ENCODE peak calls at places on chromosomes 7 and 10, in six cellular contexts. E is EL; J is NCI-H1694 treated with DMSO at 0.1 percent for 48 hours; M is astrocyte of the spinal cord; V is cardiac fibroblast; Z is CD4-positive, alpha-beta T cell. D is an unnamed sample.

GRCh38 chr10:63396123-63396719 is 69.6 kb downstream of the JMJD1C start:
- DNase-seq in J (no peak), Z (no peak), V (peak; percentile 20), E (no peak), M (no peak), D (no peak)

GRCh38 chr10:86262671-86263165 is 103.9 kb downstream of the GRID1 start:
- DNase-seq in J (no peak), V (no peak), Z (no peak), E (no peak), M (no peak), D (peak; percentile 5)

GRCh38 chr7:45084901-45085618 is 3.7 kb downstream of the NACAD start:
- DNase-seq in J (no peak), M (no peak), V (no peak), E (no peak), Z (no peak), D (no peak)

GRCh38 chr7:134730359-134730758 is 49.1 kb upstream of the CALD1 start:
- DNase-seq in M (peak; percentile 15), Z (no peak), J (no peak), E (peak; percentile 56), V (no peak), D (no peak)

GRCh38 chr10:119235381-119235780 is 28.0 kb downstream of the GRK5 start:
- DNase-seq in V (peak; percentile 76), E (peak; percentile 24), J (peak; percentile 44), Z (no peak), M (peak; percentile 44), D (no peak)

GRCh38 chr7:74412603-74413002 is 41.1 kb upstream of the GTF2IRD1 start:
- DNase-seq in J (no peak), Z (no peak), E (peak; percentile 24), M (no peak), V (peak; percentile 29), D (peak; percentile 46)

GRCh38 chr10:21317902-21318301 is 207.6 kb downstream of the SKIDA1 start:
- DNase-seq in J (no peak), M (peak; percentile 90), E (peak; percentile 68), Z (no peak), V (peak; percentile 76), D (peak; percentile 80)

GRCh38 chr7:134327896-134328295 is 11.2 kb upstream of the SLC35B4 start:
- DNase-seq in V (peak; percentile 63), Z (peak; percentile 29), M (peak; percentile 47), E (peak; percentile 69), J (no peak), D (peak; percentile 80)

GRCh38 chr7:2193120-2193519 is 39.6 kb downstream of the MAD1L1 start:
- DNase-seq in J (no peak), Z (no peak), E (no peak), M (no peak), V (no peak), D (no peak)

GRCh38 chr7:38052786-38053185 is 125.3 kb upstream of the STARD3NL start:
- DNase-seq in M (no peak), J (no peak), Z (no peak), V (peak; percentile 46), E (no peak), D (no peak)

GRCh38 chr7:47069385-47070076 is 512.4 kb downstream of the TNS3 start:
- DNase-seq in J (no peak), Z (no peak), V (no peak), E (no peak), M (no peak), D (no peak)

GRCh38 chr7:74627699-74628411 is 29.7 kb upstream of the GTF2I start:
- DNase-seq in Z (no peak), J (peak; percentile 76), V (peak; percentile 34), E (no peak), M (peak; percentile 23), D (no peak)

GRCh38 chr10:121069061-121069850 is 218.1 kb downstream of the WDR11 start:
- DNase-seq in V (no peak), M (peak; percentile 9), E (no peak), Z (no peak), J (no peak), D (peak; percentile 63)

GRCh38 chr7:20331231-20331880 is 656 bp downstream of the ITGB8 start:
- DNase-seq in Z (no peak), E (peak; percentile 33), V (peak; percentile 40), M (peak; percentile 62), J (no peak), D (peak; percentile 69)

GRCh38 chr10:124142960-124143359 is 49.6 kb upstream of the CHST15 start:
- DNase-seq in E (no peak), M (no peak), Z (no peak), V (no peak), J (no peak), D (no peak)

GRCh38 chr7:5630670-5631069 is 150.8 kb downstream of the RNF216 start:
- DNase-seq in J (no peak), V (no peak), Z (peak; percentile 29), E (no peak), M (no peak), D (no peak)

GRCh38 chr7:2560175-2560695 is 1.5 kb downstream of the IQCE start:
- DNase-seq in Z (no peak), M (no peak), J (no peak), V (peak; percentile 27), E (peak; percentile 28), D (no peak)

GRCh38 chr10:97529685-97530465 is 31.2 kb downstream of the UBTD1 start:
- DNase-seq in E (no peak), J (no peak), M (no peak), Z (no peak), V (no peak), D (peak; percentile 21)

GRCh38 chr10:126597206-126597605 is 73.3 kb downstream of the C10orf90 start:
- DNase-seq in E (peak; percentile 13), Z (no peak), V (peak; percentile 25), M (no peak), J (no peak), D (peak; percentile 19)

GRCh38 chr10:48306870-48307531 is 524 bp downstream of the MAPK8 start:
- DNase-seq in Z (peak; percentile 77), V (peak; percentile 36), M (peak; percentile 60), E (peak; percentile 52), J (peak; percentile 6), D (peak; percentile 44)

GRCh38 chr10:84267503-84268126 is 22.8 kb downstream of the RGR start:
- DNase-seq in J (no peak), M (peak; percentile 30), Z (peak; percentile 62), V (peak; percentile 75), E (peak; percentile 52), D (peak; percentile 55)

GRCh38 chr10:132974886-132975881 is 32.8 kb upstream of the CFAP46 start:
- DNase-seq in M (no peak), J (no peak), E (no peak), Z (no peak), V (peak; percentile 17), D (no peak)

GRCh38 chr10:68542046-68542445 is 14.7 kb upstream of the SLC25A16 start:
- DNase-seq in M (peak; percentile 7), J (no peak), Z (no peak), E (no peak), V (peak; percentile 31), D (no peak)

GRCh38 chr10:124349231-124349992 is 69.3 kb downstream of the OAT start:
- DNase-seq in Z (no peak), J (no peak), V (no peak), E (no peak), M (no peak), D (no peak)

GRCh38 chr10:82358486-82359097 is 483.6 kb downstream of the NRG3 start:
- DNase-seq in V (peak; percentile 83), Z (no peak), M (no peak), J (no peak), E (no peak), D (no peak)

GRCh38 chr7:155954550-155955366 is 142.5 kb upstream of the SHH start:
- DNase-seq in E (no peak), M (no peak), J (no peak), V (no peak), Z (no peak), D (no peak)

GRCh38 chr10:92130622-92131270 is 160.1 kb downstream of the CPEB3 start:
- DNase-seq in E (no peak), Z (no peak), J (no peak), V (no peak), M (no peak), D (no peak)

GRCh38 chr7:128954830-128955797 is 17.4 kb downstream of the IRF5 start:
- DNase-seq in J (no peak), V (peak; percentile 56), E (peak; percentile 48), Z (no peak), M (peak; percentile 69), D (no peak)

GRCh38 chr10:101014230-101014884 is 14.7 kb downstream of the LZTS2 start:
- DNase-seq in J (peak; percentile 30), M (peak; percentile 68), V (peak; percentile 79), Z (peak; percentile 70), E (peak; percentile 71), D (peak; percentile 65)

GRCh38 chr10:43986396-43986795 is 337.7 kb upstream of the ZNF32 start:
- DNase-seq in Z (no peak), E (no peak), M (no peak), V (no peak), J (no peak), D (no peak)

GRCh38 chr10:102384053-102384452 is 11.5 kb upstream of the NFKB2 start:
- DNase-seq in V (peak; percentile 28), M (no peak), J (no peak), E (no peak), Z (no peak), D (no peak)

GRCh38 chr7:108094933-108095710 is 35.0 kb downstream of the LAMB4 start:
- DNase-seq in J (peak; percentile 40), E (peak; percentile 83), Z (no peak), M (peak; percentile 91), V (peak; percentile 94), D (peak; percentile 91)

GRCh38 chr10:84177541-84178386 is 4.2 kb downstream of the GPR15LG start:
- DNase-seq in V (no peak), M (no peak), E (no peak), J (no peak), Z (peak; percentile 22), D (no peak)

GRCh38 chr10:4678023-4678950 is 147.7 kb upstream of the AKR1E2 start:
- DNase-seq in E (peak; percentile 66), J (no peak), Z (no peak), V (peak; percentile 98), M (peak; percentile 91), D (peak; percentile 79)

GRCh38 chr10:71185209-71185608 is 27.2 kb upstream of the UNC5B start:
- DNase-seq in J (no peak), E (no peak), Z (no peak), V (no peak), M (no peak), D (no peak)

GRCh38 chr7:33155811-33156210 is 26.4 kb downstream of the BBS9 start:
- DNase-seq in M (peak; percentile 91), V (peak; percentile 90), J (no peak), Z (no peak), E (no peak), D (peak; percentile 57)